ENCODE peak calls at places on chromosomes 7 and 10, in four cellular contexts. One of them, this sample, is unnamed.

GRCh38 chr10:62413652-62414051 is 39.5 kb downstream of the ZNF365 start:
- DNase-seq in tibial nerve: no peak
- DNase-seq in CD8-positive, alpha-beta memory T cell: no peak
- DNase-seq in left lung: no peak
- DNase-seq in this sample: no peak

GRCh38 chr10:5603848-5604170 is 62.6 kb downstream of the ASB13 start:
- DNase-seq in tibial nerve: no peak
- DNase-seq in CD8-positive, alpha-beta memory T cell: no peak
- DNase-seq in left lung: no peak
- DNase-seq in this sample: no peak

GRCh38 chr7:119472398-119473038 is 800.5 kb upstream of the KCND2 start:
- DNase-seq in tibial nerve: no peak
- DNase-seq in CD8-positive, alpha-beta memory T cell: no peak
- DNase-seq in left lung: peak; percentile 35
- DNase-seq in this sample: no peak

GRCh38 chr7:123244768-123245167 is 45.0 kb upstream of the SLC13A1 start:
- DNase-seq in tibial nerve: no peak
- DNase-seq in CD8-positive, alpha-beta memory T cell: no peak
- DNase-seq in left lung: no peak
- DNase-seq in this sample: no peak

GRCh38 chr10:124560377-124560776 is 98.8 kb downstream of the LHPP start:
- DNase-seq in tibial nerve: peak; percentile 41
- DNase-seq in CD8-positive, alpha-beta memory T cell: no peak
- DNase-seq in left lung: peak; percentile 36
- DNase-seq in this sample: no peak

GRCh38 chr7:27723086-27723485 is 16.9 kb upstream of the TAX1BP1 start:
- DNase-seq in tibial nerve: no peak
- DNase-seq in CD8-positive, alpha-beta memory T cell: no peak
- DNase-seq in left lung: no peak
- DNase-seq in this sample: no peak

GRCh38 chr7:124179641-124180040 is 146.8 kb upstream of the TMEM229A start:
- DNase-seq in tibial nerve: no peak
- DNase-seq in CD8-positive, alpha-beta memory T cell: no peak
- DNase-seq in left lung: no peak
- DNase-seq in this sample: no peak

GRCh38 chr7:47537716-47538640 is 43.9 kb downstream of the TNS3 start:
- DNase-seq in tibial nerve: no peak
- DNase-seq in CD8-positive, alpha-beta memory T cell: no peak
- DNase-seq in left lung: no peak
- DNase-seq in this sample: no peak

GRCh38 chr7:151705744-151706567 is 171.0 kb downstream of the PRKAG2 start:
- DNase-seq in tibial nerve: no peak
- DNase-seq in CD8-positive, alpha-beta memory T cell: no peak
- DNase-seq in left lung: no peak
- DNase-seq in this sample: no peak

GRCh38 chr10:80442879-80443278 is 11.2 kb upstream of the TSPAN14 start:
- DNase-seq in tibial nerve: no peak
- DNase-seq in CD8-positive, alpha-beta memory T cell: no peak
- DNase-seq in left lung: no peak
- DNase-seq in this sample: no peak
- H3K27ac ChIP-seq in tibial nerve: peak overlapping the region; percentile 16
- H3K27ac ChIP-seq in CD8-positive, alpha-beta memory T cell: no peak overlapping the region
- H3K27ac ChIP-seq in left lung: no peak overlapping the region
- H3K27ac ChIP-seq in this sample: no peak overlapping the region

DNA sequence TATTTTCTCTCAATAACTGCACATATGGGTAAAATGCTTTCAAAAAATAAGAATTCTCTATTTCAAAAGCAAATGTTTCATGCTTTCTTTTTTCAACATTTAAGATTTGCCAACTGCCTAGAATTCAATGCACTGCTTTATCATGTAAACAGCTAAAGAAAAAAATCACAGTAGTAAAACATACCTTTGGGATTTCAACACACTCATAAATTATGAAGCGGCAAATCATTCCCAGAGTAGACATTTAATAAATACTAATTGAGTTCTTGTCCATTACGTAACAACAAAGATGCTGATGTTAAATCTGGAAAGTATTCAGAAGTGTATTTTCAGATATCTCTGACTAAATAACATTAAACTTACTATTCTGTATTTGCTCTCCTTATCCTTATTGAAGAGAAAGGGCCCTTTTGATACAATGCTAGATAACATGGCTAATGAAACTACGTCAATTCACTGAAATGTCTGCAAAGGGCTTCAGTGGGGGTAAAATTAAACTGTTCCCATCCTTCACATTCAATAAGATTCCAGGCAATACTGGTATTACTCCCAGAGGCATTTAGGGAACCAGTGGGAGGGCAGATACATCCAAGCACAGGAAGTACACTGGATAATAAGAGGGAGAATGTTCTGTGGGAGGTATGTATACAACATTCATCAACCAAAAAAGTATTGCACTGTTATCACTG is 13.9 kb downstream of the NAPEPLD start:
- DNase-seq in tibial nerve: no peak
- DNase-seq in CD8-positive, alpha-beta memory T cell: no peak
- DNase-seq in left lung: no peak
- DNase-seq in this sample: no peak
- H3K27ac ChIP-seq in tibial nerve: peak overlapping the region; percentile 71
- H3K27ac ChIP-seq in CD8-positive, alpha-beta memory T cell: no peak overlapping the region
- H3K27ac ChIP-seq in left lung: no peak overlapping the region
- H3K27ac ChIP-seq in this sample: no peak overlapping the region

DNA sequence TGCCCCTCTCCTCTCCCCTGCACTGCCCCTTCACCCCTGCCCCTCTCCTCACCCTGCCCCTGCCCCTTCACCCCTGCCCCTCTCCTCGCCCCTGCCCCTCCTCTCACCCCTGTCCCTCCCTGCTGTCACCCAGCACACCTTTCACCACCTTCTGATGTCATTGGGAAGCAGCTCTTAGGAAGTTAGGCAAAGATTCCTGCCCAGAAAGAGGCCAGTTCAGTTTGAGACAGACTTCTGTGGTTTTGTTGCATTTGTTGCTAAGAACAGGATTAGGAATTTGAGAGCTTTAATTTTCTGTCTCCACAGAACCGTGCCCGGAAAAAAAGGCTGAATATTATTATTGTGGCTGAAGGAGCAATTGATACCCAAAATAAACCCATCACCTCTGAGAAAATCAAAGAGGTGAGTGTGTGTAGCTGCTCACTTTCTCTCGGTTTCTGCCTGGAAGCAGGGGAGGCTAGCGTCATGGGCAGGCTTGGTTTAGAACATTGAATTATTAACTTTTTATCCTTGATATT is 39.6 kb downstream of the PFKP start:
- DNase-seq in tibial nerve: no peak
- DNase-seq in CD8-positive, alpha-beta memory T cell: no peak
- DNase-seq in left lung: no peak
- DNase-seq in this sample: no peak
- H3K27ac ChIP-seq in tibial nerve: peak overlapping the region; percentile 92
- H3K27ac ChIP-seq in CD8-positive, alpha-beta memory T cell: no peak overlapping the region
- H3K27ac ChIP-seq in left lung: peak overlapping the region; percentile 85
- H3K27ac ChIP-seq in this sample: no peak overlapping the region

GRCh38 chr7:33578166-33578565 is 327.2 kb upstream of the BMPER start:
- DNase-seq in tibial nerve: no peak
- DNase-seq in CD8-positive, alpha-beta memory T cell: no peak
- DNase-seq in left lung: no peak
- DNase-seq in this sample: no peak
- H3K27ac ChIP-seq in tibial nerve: no peak overlapping the region
- H3K27ac ChIP-seq in CD8-positive, alpha-beta memory T cell: no peak overlapping the region
- H3K27ac ChIP-seq in left lung: no peak overlapping the region
- H3K27ac ChIP-seq in this sample: no peak overlapping the region

This sample was measured in substantia nigra.